ENCODE peak calls at places on chromosomes 7 and 10, in seven cellular contexts. One of them, this sample, is unnamed.

GRCh38 chr7:57308631-57309408 is 141.2 kb upstream of the ZNF716 start:
- DNase-seq in mesenchymal stem cell: no peak
- DNase-seq in trophoblast cell: peak; percentile 22
- DNase-seq in neuronal stem cell: no peak
- DNase-seq in IMR-90: no peak
- DNase-seq in H1: peak; percentile 59
- DNase-seq in H9: no peak
- DNase-seq in this sample: no peak

GRCh38 chr10:114172241-114172640 is 1.8 kb downstream of the CCDC186 start:
- DNase-seq in neuronal stem cell: no peak
- DNase-seq in H1: no peak
- DNase-seq in IMR-90: peak; percentile 40
- DNase-seq in trophoblast cell: peak; percentile 68
- DNase-seq in H9: no peak
- DNase-seq in mesenchymal stem cell: peak; percentile 63
- DNase-seq in this sample: no peak

GRCh38 chr10:8392216-8392615 is 337.7 kb downstream of the GATA3 start:
- DNase-seq in H9: no peak
- DNase-seq in trophoblast cell: peak; percentile 92
- DNase-seq in neuronal stem cell: no peak
- DNase-seq in H1: no peak
- DNase-seq in mesenchymal stem cell: peak; percentile 7
- DNase-seq in IMR-90: peak; percentile 44
- DNase-seq in this sample: no peak

GRCh38 chr7:149799397-149800168 is 26.2 kb upstream of the ZNF467 start:
- DNase-seq in neuronal stem cell: peak; percentile 31
- DNase-seq in IMR-90: no peak
- DNase-seq in trophoblast cell: peak; percentile 13
- DNase-seq in H1: peak; percentile 91
- DNase-seq in mesenchymal stem cell: no peak
- DNase-seq in H9: peak; percentile 79
- DNase-seq in this sample: peak; percentile 45

GRCh38 chr10:68900427-68901105 is 549 bp upstream of the DDX50 start:
- DNase-seq in H9: no peak
- DNase-seq in mesenchymal stem cell: peak; percentile 78
- DNase-seq in H1: peak; percentile 85
- DNase-seq in IMR-90: peak; percentile 69
- DNase-seq in neuronal stem cell: no peak
- DNase-seq in trophoblast cell: peak; percentile 68
- DNase-seq in this sample: no peak

GRCh38 chr7:106068538-106068961 is 43.6 kb downstream of the SYPL1 start:
- DNase-seq in H9: no peak
- DNase-seq in trophoblast cell: no peak
- DNase-seq in IMR-90: no peak
- DNase-seq in H1: no peak
- DNase-seq in mesenchymal stem cell: no peak
- DNase-seq in neuronal stem cell: no peak
- DNase-seq in this sample: no peak

GRCh38 chr7:73650524-73650923 is 17.1 kb upstream of the VPS37D start:
- DNase-seq in H1: no peak
- DNase-seq in trophoblast cell: no peak
- DNase-seq in H9: no peak
- DNase-seq in mesenchymal stem cell: no peak
- DNase-seq in neuronal stem cell: no peak
- DNase-seq in IMR-90: no peak
- DNase-seq in this sample: no peak

GRCh38 chr7:84188811-84189405 is 5.7 kb downstream of the SEMA3A start:
- DNase-seq in mesenchymal stem cell: peak; percentile 58
- DNase-seq in neuronal stem cell: no peak
- DNase-seq in trophoblast cell: no peak
- DNase-seq in H9: no peak
- DNase-seq in IMR-90: peak; percentile 32
- DNase-seq in H1: no peak
- DNase-seq in this sample: peak; percentile 29

GRCh38 chr7:155457544-155458316 is at the start of gene EN2:
- DNase-seq in IMR-90: no peak
- DNase-seq in mesenchymal stem cell: no peak
- DNase-seq in trophoblast cell: peak; percentile 39
- DNase-seq in neuronal stem cell: no peak
- DNase-seq in H9: no peak
- DNase-seq in H1: no peak
- DNase-seq in this sample: peak; percentile 37

GRCh38 chr10:3265081-3265480 is 92.5 kb upstream of the PITRM1 start:
- DNase-seq in trophoblast cell: peak; percentile 55
- DNase-seq in mesenchymal stem cell: peak; percentile 72
- DNase-seq in IMR-90: peak; percentile 16
- DNase-seq in H1: no peak
- DNase-seq in H9: no peak
- DNase-seq in neuronal stem cell: no peak
- DNase-seq in this sample: peak; percentile 44

GRCh38 chr7:73428697-73429005 is 4.9 kb upstream of the FZD9 start:
- DNase-seq in H1: no peak
- DNase-seq in trophoblast cell: no peak
- DNase-seq in neuronal stem cell: no peak
- DNase-seq in H9: no peak
- DNase-seq in IMR-90: no peak
- DNase-seq in mesenchymal stem cell: no peak
- DNase-seq in this sample: no peak

GRCh38 chr10:79155301-79156081 is 86.7 kb downstream of the ZMIZ1 start:
- DNase-seq in mesenchymal stem cell: peak; percentile 75
- DNase-seq in H9: no peak
- DNase-seq in IMR-90: peak; percentile 60
- DNase-seq in trophoblast cell: no peak
- DNase-seq in H1: no peak
- DNase-seq in neuronal stem cell: no peak
- DNase-seq in this sample: peak; percentile 56

GRCh38 chr7:114656471-114656870 is 241.9 kb downstream of the FOXP2 start:
- DNase-seq in trophoblast cell: no peak
- DNase-seq in mesenchymal stem cell: no peak
- DNase-seq in neuronal stem cell: no peak
- DNase-seq in H1: no peak
- DNase-seq in H9: no peak
- DNase-seq in IMR-90: no peak
- DNase-seq in this sample: no peak

GRCh38 chr7:30845426-30846135 is 66.1 kb upstream of the AQP1 start:
- DNase-seq in H1: no peak
- DNase-seq in IMR-90: peak; percentile 65
- DNase-seq in neuronal stem cell: no peak
- DNase-seq in trophoblast cell: no peak
- DNase-seq in H9: no peak
- DNase-seq in mesenchymal stem cell: peak; percentile 53
- DNase-seq in this sample: no peak

GRCh38 chr7:47266131-47266706 is 315.7 kb downstream of the TNS3 start:
- DNase-seq in IMR-90: peak; percentile 68
- DNase-seq in mesenchymal stem cell: peak; percentile 83
- DNase-seq in H1: peak; percentile 82
- DNase-seq in H9: peak; percentile 68
- DNase-seq in trophoblast cell: peak; percentile 82
- DNase-seq in neuronal stem cell: peak; percentile 60
- DNase-seq in this sample: peak; percentile 67

GRCh38 chr10:63466168-63466935 is 575 bp upstream of the JMJD1C start:
- DNase-seq in neuronal stem cell: no peak
- DNase-seq in mesenchymal stem cell: peak; percentile 78
- DNase-seq in trophoblast cell: peak; percentile 51
- DNase-seq in H1: no peak
- DNase-seq in IMR-90: peak; percentile 55
- DNase-seq in H9: peak; percentile 62
- DNase-seq in this sample: peak; percentile 83

GRCh38 chr10:52229271-52229931 is 84.7 kb upstream of the DKK1 start:
- DNase-seq in mesenchymal stem cell: peak; percentile 37
- DNase-seq in trophoblast cell: no peak
- DNase-seq in neuronal stem cell: no peak
- DNase-seq in IMR-90: peak; percentile 63
- DNase-seq in H1: no peak
- DNase-seq in H9: no peak
- DNase-seq in this sample: no peak

GRCh38 chr10:74901240-74901827 is 74.9 kb downstream of the KAT6B start:
- DNase-seq in IMR-90: no peak
- DNase-seq in H1: no peak
- DNase-seq in neuronal stem cell: no peak
- DNase-seq in trophoblast cell: no peak
- DNase-seq in mesenchymal stem cell: no peak
- DNase-seq in H9: no peak
- DNase-seq in this sample: no peak

GRCh38 chr10:74898201-74898976 is 72.0 kb downstream of the KAT6B start:
- DNase-seq in IMR-90: peak; percentile 19
- DNase-seq in trophoblast cell: no peak
- DNase-seq in H1: no peak
- DNase-seq in neuronal stem cell: no peak
- DNase-seq in H9: no peak
- DNase-seq in mesenchymal stem cell: no peak
- DNase-seq in this sample: no peak

GRCh38 chr10:74900297-74900696 is 73.9 kb downstream of the KAT6B start:
- DNase-seq in trophoblast cell: no peak
- DNase-seq in mesenchymal stem cell: no peak
- DNase-seq in IMR-90: no peak
- DNase-seq in H9: no peak
- DNase-seq in neuronal stem cell: no peak
- DNase-seq in H1: no peak
- DNase-seq in this sample: no peak

GRCh38 chr10:74892874-74893273 is 66.5 kb downstream of the KAT6B start:
- DNase-seq in H1: no peak
- DNase-seq in mesenchymal stem cell: no peak
- DNase-seq in H9: no peak
- DNase-seq in neuronal stem cell: no peak
- DNase-seq in trophoblast cell: no peak
- DNase-seq in IMR-90: no peak
- DNase-seq in this sample: no peak

DNA sequence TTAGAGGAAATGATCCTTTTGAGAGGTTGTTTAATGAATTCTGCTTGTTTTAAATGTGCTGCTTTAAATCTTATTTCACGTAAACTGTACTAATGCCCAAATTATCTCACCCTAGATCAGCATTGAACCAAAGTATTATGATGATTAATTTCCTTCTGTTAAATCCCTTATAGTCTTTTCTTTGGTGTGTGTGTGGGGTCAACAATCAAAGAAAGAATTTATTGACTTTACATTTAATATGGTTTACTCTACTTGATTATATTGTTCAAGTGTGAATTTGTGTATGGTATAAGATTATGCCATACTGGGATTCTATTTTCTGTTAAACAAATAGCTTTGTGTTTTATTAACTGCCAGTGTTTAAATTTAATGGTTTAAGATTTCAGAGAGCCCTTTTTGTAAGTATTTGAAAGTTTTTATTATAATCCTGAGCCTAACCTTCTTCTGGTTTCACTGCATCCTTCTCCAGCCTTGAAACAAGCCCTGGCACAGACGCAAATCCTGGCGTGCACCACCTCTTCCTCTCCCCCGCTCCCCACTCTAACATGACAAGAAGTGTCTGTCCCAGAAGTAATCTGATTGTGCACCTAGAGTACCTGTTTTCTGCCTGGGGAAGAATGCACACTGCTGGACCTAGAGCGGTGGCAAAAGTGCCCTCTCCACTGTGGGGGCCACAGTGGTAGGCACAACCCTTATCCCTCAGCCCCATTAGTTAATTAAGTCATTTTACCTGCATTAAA is 70.6 kb downstream of the KAT6B start:
- DNase-seq in H9: no peak
- DNase-seq in mesenchymal stem cell: no peak
- DNase-seq in trophoblast cell: no peak
- DNase-seq in IMR-90: no peak
- DNase-seq in H1: no peak
- DNase-seq in neuronal stem cell: no peak
- DNase-seq in this sample: no peak
- H2BK120ac ChIP-seq in H9: no peak overlapping the region
- H2BK120ac ChIP-seq in mesenchymal stem cell: no peak overlapping the region
- H2BK120ac ChIP-seq in trophoblast cell: no peak overlapping the region
- H2BK120ac ChIP-seq in IMR-90: peak overlapping the region; percentile 57
- H2BK120ac ChIP-seq in H1: no peak overlapping the region
- H2BK120ac ChIP-seq in neuronal stem cell: no peak overlapping the region
- H2BK120ac ChIP-seq in this sample: no peak overlapping the region

DNA sequence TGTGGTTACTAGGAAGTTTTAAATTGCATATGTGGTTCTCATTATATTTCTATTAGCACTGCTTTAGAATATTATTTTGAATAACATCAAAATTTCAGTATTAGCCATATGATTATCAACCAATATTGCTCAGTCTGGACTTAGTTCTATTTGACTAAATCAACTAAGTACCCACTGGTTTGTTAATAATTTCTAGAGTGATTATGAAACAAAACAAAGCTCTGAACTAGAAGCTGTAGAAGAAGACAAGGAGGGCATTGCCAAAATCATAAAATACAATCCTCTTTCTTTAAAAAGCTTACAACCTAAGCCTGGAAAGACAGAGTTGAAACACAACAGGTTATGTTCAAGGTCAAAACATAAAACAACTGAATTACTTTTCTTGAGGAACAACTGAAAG is 204.7 kb downstream of the KMT2C start:
- DNase-seq in mesenchymal stem cell: no peak
- DNase-seq in IMR-90: no peak
- DNase-seq in H1: no peak
- DNase-seq in trophoblast cell: no peak
- DNase-seq in neuronal stem cell: no peak
- DNase-seq in H9: no peak
- DNase-seq in this sample: no peak
- H3K18ac ChIP-seq in mesenchymal stem cell: no peak overlapping the region
- H3K18ac ChIP-seq in IMR-90: no peak overlapping the region
- H3K18ac ChIP-seq in H1: no peak overlapping the region
- H3K18ac ChIP-seq in trophoblast cell: no peak overlapping the region
- H3K18ac ChIP-seq in neuronal stem cell: no peak overlapping the region
- H3K18ac ChIP-seq in H9: no peak overlapping the region
- H3K18ac ChIP-seq in this sample: no peak overlapping the region

GRCh38 chr7:125450749-125451148 is 521.1 kb upstream of the POT1 start:
- DNase-seq in H1: no peak
- DNase-seq in mesenchymal stem cell: peak; percentile 27
- DNase-seq in trophoblast cell: no peak
- DNase-seq in IMR-90: no peak
- DNase-seq in H9: no peak
- DNase-seq in neuronal stem cell: no peak
- DNase-seq in this sample: no peak

GRCh38 chr7:125444864-125445263 is 515.2 kb upstream of the POT1 start:
- DNase-seq in neuronal stem cell: no peak
- DNase-seq in mesenchymal stem cell: no peak
- DNase-seq in trophoblast cell: no peak
- DNase-seq in H1: no peak
- DNase-seq in IMR-90: no peak
- DNase-seq in H9: no peak
- DNase-seq in this sample: no peak

DNA sequence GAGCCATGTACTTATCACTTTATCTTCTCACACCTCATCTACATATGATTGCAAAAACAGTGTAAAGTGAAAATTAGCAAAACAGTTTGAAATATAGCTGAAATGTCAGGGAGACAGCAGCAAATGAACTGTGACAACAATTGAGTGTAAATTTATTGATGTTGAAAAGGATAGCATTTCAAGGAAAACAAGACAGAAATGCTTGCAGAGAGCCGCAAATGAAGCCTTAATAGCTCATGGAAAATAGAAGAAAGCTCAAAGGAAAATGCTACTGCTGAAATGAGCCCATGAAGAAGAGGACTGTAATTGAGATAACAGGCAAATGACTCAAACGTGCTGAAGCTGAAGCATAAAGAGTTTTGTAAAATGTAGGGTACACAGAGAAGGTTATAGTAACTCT is 516.3 kb upstream of the POT1 start:
- DNase-seq in mesenchymal stem cell: no peak
- DNase-seq in IMR-90: no peak
- DNase-seq in trophoblast cell: no peak
- DNase-seq in neuronal stem cell: no peak
- DNase-seq in H1: no peak
- DNase-seq in H9: no peak
- DNase-seq in this sample: peak; percentile 64
- H2BK120ac ChIP-seq in mesenchymal stem cell: no peak overlapping the region
- H2BK120ac ChIP-seq in IMR-90: no peak overlapping the region
- H2BK120ac ChIP-seq in trophoblast cell: no peak overlapping the region
- H2BK120ac ChIP-seq in neuronal stem cell: no peak overlapping the region
- H2BK120ac ChIP-seq in H1: no peak overlapping the region
- H2BK120ac ChIP-seq in H9: no peak overlapping the region
- H2BK120ac ChIP-seq in this sample: no peak overlapping the region

GRCh38 chr10:89574348-89574747 is 39.0 kb upstream of the SLC16A12 start:
- DNase-seq in trophoblast cell: no peak
- DNase-seq in neuronal stem cell: no peak
- DNase-seq in mesenchymal stem cell: no peak
- DNase-seq in IMR-90: no peak
- DNase-seq in H9: no peak
- DNase-seq in H1: no peak
- DNase-seq in this sample: no peak
- H3K18ac ChIP-seq in trophoblast cell: no peak overlapping the region
- H3K18ac ChIP-seq in neuronal stem cell: no peak overlapping the region
- H3K18ac ChIP-seq in mesenchymal stem cell: no peak overlapping the region
- H3K18ac ChIP-seq in IMR-90: peak overlapping the region; percentile 27
- H3K18ac ChIP-seq in H9: no peak overlapping the region
- H3K18ac ChIP-seq in H1: no peak overlapping the region
- H3K18ac ChIP-seq in this sample: no peak overlapping the region

This sample was measured in mesendoderm.